ENCODE peak calls at places on chromosomes 7 and 10, in nine cellular contexts. D, E, T, V, L, A, C, S and U are unnamed samples.

GRCh38 chr7:46955526-46955925 is 626.4 kb downstream of the TNS3 start:
- DNase-seq in D (no peak), E (no peak), T (no peak), V (no peak), L (no peak), A (no peak), C (no peak), S (no peak), U (no peak)

GRCh38 chr7:134298902-134299683 is 17.6 kb downstream of the SLC35B4 start:
- DNase-seq in D (peak), E (no peak), T (no peak), V (no peak), L (peak), A (peak), C (no peak), S (no peak), U (no peak)

GRCh38 chr10:21100190-21100589 is 203.1 kb upstream of the NEBL start:
- DNase-seq in D (no peak), E (no peak), T (no peak), V (no peak), L (no peak), A (no peak), C (no peak), S (no peak), U (no peak)

GRCh38 chr7:5077740-5078139 is 32.1 kb downstream of the RBAK start:
- DNase-seq in D (no peak), E (no peak), T (no peak), V (peak), L (no peak), A (no peak), C (no peak), S (no peak), U (no peak)

GRCh38 chr10:48470115-48470892 is 134.6 kb downstream of the ARHGAP22 start:
- DNase-seq in D (no peak), E (no peak), T (no peak), V (no peak), L (no peak), A (no peak), C (peak), S (peak), U (no peak)

GRCh38 chr7:154646126-154647013 is 356.6 kb downstream of the PAXIP1 start:
- DNase-seq in D (no peak), E (no peak), T (no peak), V (peak), L (no peak), A (no peak), C (no peak), S (no peak), U (no peak)

GRCh38 chr10:21488246-21488953 is 37.1 kb downstream of the SKIDA1 start:
- DNase-seq in D (no peak), E (no peak), T (peak), V (no peak), L (no peak), A (no peak), C (no peak), S (no peak), U (no peak)

GRCh38 chr10:87634311-87634710 is 25.4 kb upstream of the PAPSS2 start:
- DNase-seq in D (no peak), E (no peak), T (no peak), V (no peak), L (no peak), A (no peak), C (no peak), S (no peak), U (no peak)

GRCh38 chr10:97517778-97518561 is 19.2 kb downstream of the UBTD1 start:
- DNase-seq in D (no peak), E (no peak), T (no peak), V (peak), L (no peak), A (no peak), C (no peak), S (no peak), U (no peak)

GRCh38 chr7:68414631-68415425 is 1183.4 kb upstream of the AUTS2 start:
- DNase-seq in D (no peak), E (no peak), T (no peak), V (no peak), L (no peak), A (no peak), C (no peak), S (no peak), U (no peak)

GRCh38 chr10:21464134-21464533 is 61.3 kb downstream of the SKIDA1 start:
- DNase-seq in D (no peak), E (no peak), T (no peak), V (peak), L (no peak), A (no peak), C (no peak), S (no peak), U (no peak)